ENCODE peak calls at places on chromosomes 7 and 10, in eight cellular contexts. X is HCT116, W is ovary, H is IMR-90, Y is thyroid gland, S is sigmoid colon, A is A549, C is tibial nerve. G is an unnamed sample. For H3K9me3, the result is how much of the 10 kb centered on the place peaks cover.

GRCh38 chr7:106895246-106895864 is 30.3 kb downstream of the PIK3CG start:
- DNase-seq in X (no peak), W (peak), H (no peak), Y (no peak), S (no peak), A (no peak), C (no peak), G (no peak)

GRCh38 chr10:102152545-102152890 is 329 bp downstream of the NOLC1 start:
- DNase-seq in X (no peak), W (no peak), H (peak), Y (peak), S (no peak), A (no peak), C (no peak), G (no peak)

GRCh38 chr7:1149351-1149794 is 10.6 kb downstream of the ZFAND2A start:
- DNase-seq in X (no peak), W (no peak), H (no peak), Y (no peak), S (no peak), A (no peak), C (no peak), G (no peak)

GRCh38 chr10:107616463-107617131 is 452.1 kb upstream of the SORCS1 start:
- DNase-seq in X (no peak), W (no peak), H (peak), Y (no peak), S (no peak), A (no peak), C (no peak), G (no peak)

GRCh38 chr7:77349141-77349540 is 67.0 kb downstream of the GSAP start:
- DNase-seq in X (no peak), W (no peak), H (peak), Y (no peak), S (no peak), A (no peak), C (no peak), G (no peak)

GRCh38 chr7:1800876-1801275 is 130.8 kb downstream of the ELFN1 start:
- DNase-seq in X (no peak), W (no peak), H (peak), Y (no peak), S (peak), A (no peak), C (no peak), G (peak)

GRCh38 chr7:23347682-23348180 is 48.6 kb downstream of the MALSU1 start:
- DNase-seq in X (peak), W (no peak), H (peak), Y (peak), S (no peak), A (peak), C (no peak), G (no peak)

GRCh38 chr10:51386248-51386885 is 312.1 kb downstream of the PRKG1 start:
- DNase-seq in X (no peak), W (no peak), H (peak), Y (no peak), S (no peak), A (no peak), C (no peak), G (no peak)

GRCh38 chr7:79880312-79880711 is 254.3 kb upstream of the GNAI1 start:
- DNase-seq in X (no peak), W (no peak), H (no peak), Y (peak), S (no peak), A (no peak), C (no peak), G (no peak)

GRCh38 chr10:93993782-93994668 is at the start of gene PLCE1:
- DNase-seq in X (no peak), W (peak), H (peak), Y (peak), S (peak), A (peak), C (no peak), G (peak)

GRCh38 chr7:116671681-116672595 is at the start of gene MET:
- DNase-seq in X (peak), W (peak), H (peak), Y (peak), S (peak), A (peak), C (peak), G (peak)

GRCh38 chr10:42928064-42928463 is 145.5 kb downstream of the BMS1 start:
- DNase-seq in X (no peak), W (no peak), H (no peak), Y (no peak), S (no peak), A (no peak), C (no peak), G (no peak)

GRCh38 chr7:119935418-119936025 is 337.5 kb upstream of the KCND2 start:
- DNase-seq in X (peak), W (no peak), H (peak), Y (no peak), S (no peak), A (peak), C (no peak), G (no peak)

GRCh38 chr7:143979359-143979758 is 20.8 kb upstream of the OR6B1 start:
- DNase-seq in X (no peak), W (no peak), H (peak), Y (no peak), S (no peak), A (peak), C (no peak), G (no peak)

GRCh38 chr7:70143089-70144044 is 545.1 kb downstream of the AUTS2 start:
- DNase-seq in X (no peak), W (no peak), H (no peak), Y (no peak), S (no peak), A (no peak), C (no peak), G (no peak)

GRCh38 chr7:101696-102376 is 90.5 kb upstream of the FAM20C start:
- DNase-seq in X (no peak), W (no peak), H (peak), Y (no peak), S (no peak), A (no peak), C (no peak), G (no peak)

GRCh38 chr10:127151981-127152699 is 44.3 kb downstream of the INSYN2A start:
- DNase-seq in X (no peak), W (no peak), H (peak), Y (peak), S (no peak), A (peak), C (no peak), G (no peak)

GRCh38 chr7:104963991-104964385 is 50.0 kb upstream of the KMT2E start:
- DNase-seq in X (no peak), W (no peak), H (peak), Y (no peak), S (no peak), A (peak), C (no peak), G (no peak)

GRCh38 chr7:2019693-2020511 is 212.8 kb downstream of the MAD1L1 start:
- DNase-seq in X (no peak), W (no peak), H (peak), Y (peak), S (peak), A (no peak), C (peak), G (no peak)

GRCh38 chr10:46068117-46068516 is 22.0 kb upstream of the MSMB start:
- DNase-seq in X (no peak), W (no peak), H (no peak), Y (no peak), S (no peak), A (no peak), C (no peak), G (no peak)

GRCh38 chr7:26705567-26705966 is 158.8 kb downstream of the SKAP2 start:
- DNase-seq in X (no peak), W (no peak), H (peak), Y (no peak), S (no peak), A (peak), C (no peak), G (no peak)

GRCh38 chr7:94059747-94060146 is 55.6 kb upstream of the BET1 start:
- DNase-seq in X (no peak), W (no peak), H (peak), Y (no peak), S (no peak), A (no peak), C (no peak), G (no peak)

GRCh38 chr7:3154317-3154716 is 110.7 kb upstream of the CARD11 start:
- DNase-seq in X (no peak), W (no peak), H (no peak), Y (no peak), S (peak), A (no peak), C (no peak), G (no peak)

GRCh38 chr7:92987543-92987942 is 130.2 kb downstream of the SAMD9 start:
- DNase-seq in X (no peak), W (no peak), H (peak), Y (no peak), S (no peak), A (no peak), C (no peak), G (no peak)

GRCh38 chr7:102916426-102916825 is 3.6 kb downstream of the LRRC17 start:
- DNase-seq in X (no peak), W (no peak), H (peak), Y (no peak), S (no peak), A (no peak), C (no peak), G (no peak)

GRCh38 chr7:157017639-157018327 is 7.3 kb upstream of the MNX1 start:
- DNase-seq in X (no peak), W (no peak), H (no peak), Y (no peak), S (no peak), A (no peak), C (no peak), G (no peak)

GRCh38 chr7:138727336-138728099 is 26.4 kb upstream of the SVOPL start:
- DNase-seq in X (no peak), W (no peak), H (no peak), Y (no peak), S (no peak), A (no peak), C (no peak), G (no peak)

GRCh38 chr7:132035517-132036362 is 479.3 kb upstream of the PODXL start:
- DNase-seq in X (no peak), W (no peak), H (no peak), Y (no peak), S (no peak), A (no peak), C (no peak), G (peak)

GRCh38 chr10:60352105-60352504 is 37.6 kb downstream of the ANK3 start:
- DNase-seq in X (no peak), W (no peak), H (no peak), Y (peak), S (no peak), A (no peak), C (no peak), G (no peak)

GRCh38 chr7:37765872-37766525 is 82.4 kb upstream of the NME8 start:
- DNase-seq in X (no peak), W (no peak), H (no peak), Y (no peak), S (no peak), A (no peak), C (no peak), G (no peak)

GRCh38 chr7:20172736-20173334 is 44.3 kb downstream of the MACC1 start:
- DNase-seq in X (peak), W (peak), H (peak), Y (peak), S (peak), A (peak), C (peak), G (peak)

GRCh38 chr10:124299726-124300125 is 119.0 kb downstream of the OAT start:
- DNase-seq in X (no peak), W (no peak), H (no peak), Y (no peak), S (peak), A (no peak), C (no peak), G (no peak)

GRCh38 chr10:132206806-132207535 is 20.2 kb downstream of the DPYSL4 start:
- DNase-seq in X (no peak), W (no peak), H (no peak), Y (no peak), S (no peak), A (no peak), C (no peak), G (no peak)

GRCh38 chr7:38796636-38797501 is 112.1 kb downstream of the VPS41 start:
- DNase-seq in X (peak), W (peak), H (peak), Y (peak), S (no peak), A (peak), C (peak), G (peak)

GRCh38 chr7:29893351-29894005 is 87.2 kb downstream of the WIPF3 start:
- DNase-seq in X (no peak), W (no peak), H (no peak), Y (no peak), S (no peak), A (no peak), C (no peak), G (no peak)

GRCh38 chr7:154682003-154682402 is 320.9 kb downstream of the PAXIP1 start:
- DNase-seq in X (no peak), W (no peak), H (no peak), Y (no peak), S (no peak), A (no peak), C (no peak), G (no peak)

GRCh38 chr10:35458500-35459448 is 122.5 kb downstream of the CCNY start:
- DNase-seq in X (no peak), W (no peak), H (no peak), Y (no peak), S (no peak), A (no peak), C (no peak), G (peak)

GRCh38 chr7:20302866-20303265 is 27.8 kb upstream of the ITGB8 start:
- DNase-seq in X (no peak), W (no peak), H (no peak), Y (no peak), S (no peak), A (no peak), C (no peak), G (no peak)

GRCh38 chr10:124230586-124231187 is 137.3 kb upstream of the CHST15 start:
- DNase-seq in X (no peak), W (no peak), H (no peak), Y (no peak), S (no peak), A (no peak), C (no peak), G (no peak)

GRCh38 chr7:98627062-98627790 is 10.1 kb downstream of the NPTX2 start:
- DNase-seq in X (no peak), W (no peak), H (no peak), Y (no peak), S (no peak), A (no peak), C (no peak), G (no peak)
- H3K9me3 ChIP-seq in X (under half), W (under half), H (under half), Y (under half), S (under half), A (under half), C (under half), G (under half)

GRCh38 chr10:58267713-58268453 is at the start of gene IPMK:
- DNase-seq in X (peak), W (peak), H (peak), Y (peak), S (peak), A (peak), C (peak), G (peak)
- TF ChIP-seq POLR2A in X (peak), W (peak), H (peak), Y (peak), S (peak), A (peak), C (peak), G (no peak)

GRCh38 chr7:21450876-21451275 is 23.0 kb downstream of the SP4 start:
- DNase-seq in X (no peak), W (no peak), H (no peak), Y (peak), S (no peak), A (no peak), C (no peak), G (no peak)

GRCh38 chr7:21454182-21454581 is 26.3 kb downstream of the SP4 start:
- DNase-seq in X (peak), W (no peak), H (no peak), Y (no peak), S (no peak), A (no peak), C (no peak), G (no peak)

GRCh38 chr7:21454906-21455305 is 27.0 kb downstream of the SP4 start:
- DNase-seq in X (no peak), W (no peak), H (no peak), Y (peak), S (no peak), A (no peak), C (no peak), G (no peak)

GRCh38 chr7:21448974-21449373 is 21.1 kb downstream of the SP4 start:
- DNase-seq in X (no peak), W (no peak), H (no peak), Y (no peak), S (no peak), A (no peak), C (no peak), G (no peak)

DNA sequence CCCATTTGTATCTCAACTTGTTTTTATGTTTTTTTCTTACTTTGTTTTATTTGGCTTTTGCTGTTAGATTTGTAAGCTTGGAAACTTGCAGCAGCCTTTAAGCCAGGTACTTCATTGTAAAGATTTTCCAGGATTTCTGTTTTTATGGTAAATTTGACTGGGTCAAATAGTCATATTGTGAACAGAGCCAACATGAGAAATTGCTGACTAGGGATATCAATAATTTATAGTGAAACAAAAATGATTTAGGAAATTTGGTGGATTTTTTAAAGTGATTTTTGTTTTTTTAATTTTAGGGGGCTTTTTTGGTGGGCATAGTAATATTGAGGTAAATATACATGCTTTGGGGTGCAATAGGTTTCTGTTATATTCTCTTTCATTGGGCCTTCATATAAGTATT is 22.2 kb downstream of the SP4 start:
- DNase-seq in X (no peak), W (no peak), H (no peak), Y (no peak), S (no peak), A (no peak), C (no peak), G (no peak)
- H3K9me3 ChIP-seq in X (under half), W (under half), H (under half), Y (under half), S (under half), A (under half), C (under half), G (under half)

GRCh38 chr7:158139499-158139898 is 448.1 kb downstream of the PTPRN2 start:
- DNase-seq in X (no peak), W (no peak), H (no peak), Y (no peak), S (no peak), A (no peak), C (no peak), G (no peak)
- TF ChIP-seq POLR2A in X (no peak), W (no peak), H (no peak), Y (no peak), S (no peak), A (no peak), C (no peak), G (no peak)

DNA sequence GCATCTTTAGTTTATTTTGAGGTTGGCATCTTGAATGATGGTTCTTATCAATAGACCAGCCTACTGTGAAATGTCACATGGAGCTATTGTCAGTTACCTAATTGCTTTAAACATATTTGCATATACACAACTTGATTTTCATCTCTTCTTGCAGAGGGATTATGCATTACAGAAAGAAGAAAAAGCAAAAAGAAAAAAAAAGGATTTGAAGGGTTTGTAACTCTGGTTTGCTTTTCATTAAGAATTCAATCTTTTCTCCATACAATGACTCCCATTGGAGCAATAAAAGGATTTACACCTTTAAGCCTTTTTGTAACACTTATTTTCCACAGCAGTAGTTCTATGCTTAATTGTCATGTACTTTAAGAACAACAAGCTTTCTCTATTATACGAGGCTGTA is 1371.5 kb upstream of the CELF2 start:
- DNase-seq in X (no peak), W (no peak), H (no peak), Y (no peak), S (no peak), A (no peak), C (no peak), G (no peak)
- H3K9me3 ChIP-seq in X (under half), W (under half), H (under half), Y (under half), S (under half), A (under half), C (under half), G (under half)

GRCh38 chr10:3775671-3776551 is 9.1 kb downstream of the KLF6 start:
- DNase-seq in X (peak), W (peak), H (peak), Y (peak), S (peak), A (peak), C (no peak), G (no peak)

GRCh38 chr10:3776796-3777571 is 8.0 kb downstream of the KLF6 start:
- DNase-seq in X (peak), W (no peak), H (peak), Y (no peak), S (peak), A (peak), C (no peak), G (peak)

GRCh38 chr10:3773465-3774017 is 11.5 kb downstream of the KLF6 start:
- DNase-seq in X (no peak), W (no peak), H (peak), Y (no peak), S (no peak), A (no peak), C (no peak), G (no peak)

GRCh38 chr10:3774018-3774813 is 10.8 kb downstream of the KLF6 start:
- DNase-seq in X (no peak), W (no peak), H (peak), Y (no peak), S (no peak), A (no peak), C (no peak), G (no peak)

GRCh38 chr10:3774814-3775670 is 10.0 kb downstream of the KLF6 start:
- DNase-seq in X (peak), W (no peak), H (peak), Y (no peak), S (peak), A (peak), C (no peak), G (no peak)
- TF ChIP-seq POLR2A in X (no peak), W (no peak), H (peak), Y (no peak), S (no peak), A (no peak), C (no peak), G (no peak)

GRCh38 chr10:37965006-37965405 is 11.4 kb downstream of the ZNF25 start:
- DNase-seq in X (no peak), W (no peak), H (no peak), Y (no peak), S (no peak), A (no peak), C (no peak), G (no peak)

GRCh38 chr10:37957841-37958240 is 18.6 kb downstream of the ZNF25 start:
- DNase-seq in X (no peak), W (no peak), H (no peak), Y (no peak), S (no peak), A (no peak), C (no peak), G (no peak)

GRCh38 chr10:37960738-37961137 is 15.7 kb downstream of the ZNF25 start:
- DNase-seq in X (no peak), W (no peak), H (no peak), Y (no peak), S (no peak), A (no peak), C (no peak), G (no peak)
- H3K9me3 ChIP-seq in X (under half), W (under half), H (under half), Y (under half), S (under half), A (under half), C (under half), G (under half)